ENCODE peak calls at places on chromosomes 1 and 21, in six cellular contexts. One of them, this sample, is unnamed.

GRCh38 chr1:25867210-25867991 is 8.1 kb downstream of the PAQR7 start:
- DNase-seq in GM12878: no peak
- DNase-seq in K562: no peak
- DNase-seq in HepG2: peak
- DNase-seq in H1: no peak
- DNase-seq in WTC11: peak
- DNase-seq in this sample: peak

GRCh38 chr1:63442141-63442475 is 74.7 kb downstream of the ALG6 start:
- DNase-seq in K562: no peak
- DNase-seq in GM12878: no peak
- DNase-seq in HepG2: no peak
- DNase-seq in H1: no peak
- DNase-seq in WTC11: no peak
- DNase-seq in this sample: no peak

GRCh38 chr1:77950873-77951272 is 28.0 kb downstream of the FUBP1 start:
- DNase-seq in H1: no peak
- DNase-seq in GM12878: no peak
- DNase-seq in HepG2: no peak
- DNase-seq in K562: no peak
- DNase-seq in WTC11: no peak
- DNase-seq in this sample: no peak

GRCh38 chr1:91575909-91576519 is 75.4 kb downstream of the CDC7 start:
- DNase-seq in GM12878: no peak
- DNase-seq in HepG2: no peak
- DNase-seq in WTC11: no peak
- DNase-seq in H1: no peak
- DNase-seq in K562: no peak
- DNase-seq in this sample: no peak

GRCh38 chr21:42314616-42315295 is 453 bp downstream of the TFF3 start:
- DNase-seq in HepG2: peak
- DNase-seq in K562: no peak
- DNase-seq in WTC11: no peak
- DNase-seq in H1: no peak
- DNase-seq in GM12878: no peak
- DNase-seq in this sample: no peak

GRCh38 chr1:102219463-102219862 is 222.7 kb upstream of the OLFM3 start:
- DNase-seq in K562: no peak
- DNase-seq in HepG2: no peak
- DNase-seq in WTC11: no peak
- DNase-seq in H1: no peak
- DNase-seq in GM12878: no peak
- DNase-seq in this sample: no peak

GRCh38 chr1:87151500-87152421 is 176.9 kb upstream of the LMO4 start:
- DNase-seq in GM12878: peak
- DNase-seq in H1: peak
- DNase-seq in HepG2: no peak
- DNase-seq in WTC11: peak
- DNase-seq in K562: peak
- DNase-seq in this sample: peak

GRCh38 chr21:42956824-42957632 is 17.3 kb upstream of the PKNOX1 start:
- DNase-seq in H1: peak
- DNase-seq in HepG2: peak
- DNase-seq in K562: no peak
- DNase-seq in GM12878: no peak
- DNase-seq in WTC11: peak
- DNase-seq in this sample: peak

GRCh38 chr1:7755448-7755847 is 15.6 kb upstream of the VAMP3 start:
- DNase-seq in HepG2: peak
- DNase-seq in WTC11: no peak
- DNase-seq in GM12878: no peak
- DNase-seq in K562: no peak
- DNase-seq in H1: no peak
- DNase-seq in this sample: peak

GRCh38 chr1:20983297-20983889 is 193.3 kb downstream of the EIF4G3 start:
- DNase-seq in GM12878: no peak
- DNase-seq in K562: no peak
- DNase-seq in HepG2: no peak
- DNase-seq in H1: no peak
- DNase-seq in WTC11: no peak
- DNase-seq in this sample: no peak

GRCh38 chr1:162973381-162973795 is 95.8 kb upstream of the RGS4 start:
- DNase-seq in GM12878: no peak
- DNase-seq in WTC11: no peak
- DNase-seq in H1: no peak
- DNase-seq in HepG2: no peak
- DNase-seq in K562: no peak
- DNase-seq in this sample: no peak

GRCh38 chr1:162974810-162975209 is 94.4 kb upstream of the RGS4 start:
- DNase-seq in H1: no peak
- DNase-seq in HepG2: no peak
- DNase-seq in GM12878: no peak
- DNase-seq in WTC11: no peak
- DNase-seq in K562: no peak
- DNase-seq in this sample: no peak

GRCh38 chr1:162976628-162977027 is 92.5 kb upstream of the RGS4 start:
- DNase-seq in HepG2: no peak
- DNase-seq in H1: no peak
- DNase-seq in WTC11: no peak
- DNase-seq in K562: no peak
- DNase-seq in GM12878: no peak
- DNase-seq in this sample: no peak

GRCh38 chr1:162982364-162982763 is 86.8 kb upstream of the RGS4 start:
- DNase-seq in WTC11: no peak
- DNase-seq in HepG2: no peak
- DNase-seq in H1: no peak
- DNase-seq in GM12878: no peak
- DNase-seq in K562: no peak
- DNase-seq in this sample: no peak

GRCh38 chr1:162977944-162978568 is 91.1 kb upstream of the RGS4 start:
- DNase-seq in HepG2: no peak
- DNase-seq in K562: no peak
- DNase-seq in GM12878: no peak
- DNase-seq in H1: no peak
- DNase-seq in WTC11: no peak
- DNase-seq in this sample: peak
- TF ChIP-seq CREB1 in HepG2: no peak
- TF ChIP-seq CREB1 in K562: no peak
- TF ChIP-seq CREB1 in GM12878: no peak
- TF ChIP-seq CREB1 in H1: no peak
- TF ChIP-seq CREB1 in WTC11: no peak
- TF ChIP-seq CREB1 in this sample: no peak

GRCh38 chr1:231919900-231920299 is 293.3 kb downstream of the DISC1 start:
- DNase-seq in H1: no peak
- DNase-seq in GM12878: no peak
- DNase-seq in K562: no peak
- DNase-seq in WTC11: no peak
- DNase-seq in HepG2: no peak
- DNase-seq in this sample: peak
- TF ChIP-seq CREB1 in H1: no peak
- TF ChIP-seq CREB1 in GM12878: no peak
- TF ChIP-seq CREB1 in K562: no peak
- TF ChIP-seq CREB1 in WTC11: no peak
- TF ChIP-seq CREB1 in HepG2: no peak
- TF ChIP-seq CREB1 in this sample: no peak

GRCh38 chr1:227849251-227849650 is 33.8 kb downstream of the PRSS38 start:
- DNase-seq in WTC11: no peak
- DNase-seq in HepG2: no peak
- DNase-seq in GM12878: no peak
- DNase-seq in H1: no peak
- DNase-seq in K562: no peak
- DNase-seq in this sample: no peak
- TF ChIP-seq CREB1 in WTC11: no peak
- TF ChIP-seq CREB1 in HepG2: no peak
- TF ChIP-seq CREB1 in GM12878: no peak
- TF ChIP-seq CREB1 in H1: no peak
- TF ChIP-seq CREB1 in K562: no peak
- TF ChIP-seq CREB1 in this sample: no peak

GRCh38 chr1:110034451-110035235 is at the start of gene STRIP1:
- DNase-seq in HepG2: peak
- DNase-seq in H1: peak
- DNase-seq in GM12878: peak
- DNase-seq in WTC11: peak
- DNase-seq in K562: peak
- DNase-seq in this sample: peak

GRCh38 chr1:110034040-110034450 is 379 bp upstream of the STRIP1 start:
- DNase-seq in GM12878: no peak
- DNase-seq in H1: no peak
- DNase-seq in K562: no peak
- DNase-seq in WTC11: no peak
- DNase-seq in HepG2: no peak
- DNase-seq in this sample: no peak

GRCh38 chr1:110033421-110033820 is 1.0 kb upstream of the STRIP1 start:
- DNase-seq in WTC11: no peak
- DNase-seq in HepG2: no peak
- DNase-seq in GM12878: no peak
- DNase-seq in H1: no peak
- DNase-seq in K562: no peak
- DNase-seq in this sample: no peak

GRCh38 chr1:110032327-110032726 is 2.1 kb upstream of the STRIP1 start:
- DNase-seq in HepG2: no peak
- DNase-seq in GM12878: no peak
- DNase-seq in K562: no peak
- DNase-seq in WTC11: no peak
- DNase-seq in H1: no peak
- DNase-seq in this sample: no peak

GRCh38 chr1:110035236-110035752 is 870 bp downstream of the STRIP1 start:
- DNase-seq in H1: no peak
- DNase-seq in K562: no peak
- DNase-seq in WTC11: no peak
- DNase-seq in HepG2: no peak
- DNase-seq in GM12878: no peak
- DNase-seq in this sample: peak
- TF ChIP-seq CREB1 in H1: no peak
- TF ChIP-seq CREB1 in K562: no peak
- TF ChIP-seq CREB1 in WTC11: no peak
- TF ChIP-seq CREB1 in HepG2: no peak
- TF ChIP-seq CREB1 in GM12878: no peak
- TF ChIP-seq CREB1 in this sample: no peak

GRCh38 chr1:114337417-114337816 is 173.6 kb downstream of the TRIM33 start:
- DNase-seq in H1: no peak
- DNase-seq in GM12878: no peak
- DNase-seq in HepG2: no peak
- DNase-seq in WTC11: no peak
- DNase-seq in K562: no peak
- DNase-seq in this sample: no peak

GRCh38 chr1:114336360-114336759 is 174.6 kb downstream of the TRIM33 start:
- DNase-seq in K562: no peak
- DNase-seq in WTC11: no peak
- DNase-seq in HepG2: no peak
- DNase-seq in GM12878: no peak
- DNase-seq in H1: no peak
- DNase-seq in this sample: no peak

GRCh38 chr1:114334297-114334696 is 176.7 kb downstream of the TRIM33 start:
- DNase-seq in GM12878: no peak
- DNase-seq in HepG2: no peak
- DNase-seq in H1: no peak
- DNase-seq in WTC11: no peak
- DNase-seq in K562: no peak
- DNase-seq in this sample: no peak

GRCh38 chr1:114333670-114334069 is 177.3 kb downstream of the TRIM33 start:
- DNase-seq in H1: no peak
- DNase-seq in HepG2: no peak
- DNase-seq in GM12878: no peak
- DNase-seq in WTC11: no peak
- DNase-seq in K562: no peak
- DNase-seq in this sample: no peak

GRCh38 chr1:114335273-114335672 is 175.7 kb downstream of the TRIM33 start:
- DNase-seq in WTC11: no peak
- DNase-seq in K562: no peak
- DNase-seq in GM12878: no peak
- DNase-seq in HepG2: no peak
- DNase-seq in H1: no peak
- DNase-seq in this sample: no peak
- TF ChIP-seq CREB1 in WTC11: no peak
- TF ChIP-seq CREB1 in K562: no peak
- TF ChIP-seq CREB1 in GM12878: no peak
- TF ChIP-seq CREB1 in HepG2: no peak
- TF ChIP-seq CREB1 in H1: no peak
- TF ChIP-seq CREB1 in this sample: no peak

GRCh38 chr1:27416387-27417111 is 24.1 kb downstream of the GPR3 start:
- DNase-seq in HepG2: peak
- DNase-seq in K562: peak
- DNase-seq in WTC11: no peak
- DNase-seq in GM12878: peak
- DNase-seq in H1: no peak
- DNase-seq in this sample: peak
- TF ChIP-seq CREB1 in HepG2: no peak
- TF ChIP-seq CREB1 in K562: no peak
- TF ChIP-seq CREB1 in WTC11: no peak
- TF ChIP-seq CREB1 in GM12878: peak
- TF ChIP-seq CREB1 in H1: no peak
- TF ChIP-seq CREB1 in this sample: no peak